ENCODE peak calls at places on chromosomes 11 and 22, in five cellular contexts. One of them, this sample, is unnamed.

GRCh38 chr22:18031670-18032454 is 7.5 kb upstream of the MICAL3 start:
- DNase-seq in left ventricle myocardium inferior: peak
- DNase-seq in psoas muscle: peak
- DNase-seq in right lobe of liver: no peak
- DNase-seq in A549: peak
- DNase-seq in this sample: no peak

GRCh38 chr22:42408815-42409529 is 23.2 kb downstream of the NFAM1 start:
- DNase-seq in psoas muscle: no peak
- DNase-seq in left ventricle myocardium inferior: no peak
- DNase-seq in right lobe of liver: no peak
- DNase-seq in A549: no peak
- DNase-seq in this sample: no peak

GRCh38 chr11:8263109-8263768 is 439 bp downstream of the LMO1 start:
- DNase-seq in right lobe of liver: peak
- DNase-seq in A549: no peak
- DNase-seq in left ventricle myocardium inferior: no peak
- DNase-seq in psoas muscle: no peak
- DNase-seq in this sample: no peak

GRCh38 chr11:84316866-84317560 is 1030.8 kb upstream of the CCDC90B start:
- DNase-seq in A549: no peak
- DNase-seq in right lobe of liver: no peak
- DNase-seq in psoas muscle: no peak
- DNase-seq in left ventricle myocardium inferior: no peak
- DNase-seq in this sample: no peak

GRCh38 chr11:65973439-65974110 is 12.0 kb downstream of the SART1 start:
- DNase-seq in right lobe of liver: no peak
- DNase-seq in A549: no peak
- DNase-seq in left ventricle myocardium inferior: no peak
- DNase-seq in psoas muscle: no peak
- DNase-seq in this sample: no peak

GRCh38 chr11:125176866-125177265 is 12.3 kb downstream of the PKNOX2 start:
- DNase-seq in left ventricle myocardium inferior: no peak
- DNase-seq in right lobe of liver: no peak
- DNase-seq in psoas muscle: no peak
- DNase-seq in A549: no peak
- DNase-seq in this sample: no peak

GRCh38 chr11:114447892-114448291 is 8.6 kb downstream of the REXO2 start:
- DNase-seq in right lobe of liver: no peak
- DNase-seq in psoas muscle: no peak
- DNase-seq in A549: no peak
- DNase-seq in left ventricle myocardium inferior: no peak
- DNase-seq in this sample: no peak

GRCh38 chr11:81995907-81996306 is 737.8 kb downstream of the FAM181B start:
- DNase-seq in left ventricle myocardium inferior: no peak
- DNase-seq in psoas muscle: no peak
- DNase-seq in A549: no peak
- DNase-seq in right lobe of liver: no peak
- DNase-seq in this sample: no peak

GRCh38 chr22:19646383-19646782 is 67.9 kb upstream of the SEPTIN5 start:
- DNase-seq in A549: no peak
- DNase-seq in psoas muscle: no peak
- DNase-seq in right lobe of liver: peak
- DNase-seq in left ventricle myocardium inferior: no peak
- DNase-seq in this sample: no peak

GRCh38 chr11:118145285-118146227 is 7.1 kb downstream of the SCN4B start:
- DNase-seq in right lobe of liver: peak
- DNase-seq in psoas muscle: peak
- DNase-seq in A549: peak
- DNase-seq in left ventricle myocardium inferior: peak
- DNase-seq in this sample: peak

GRCh38 chr11:130646881-130647280 is 198.4 kb downstream of the ADAMTS15 start:
- DNase-seq in right lobe of liver: no peak
- DNase-seq in left ventricle myocardium inferior: no peak
- DNase-seq in psoas muscle: no peak
- DNase-seq in A549: no peak
- DNase-seq in this sample: no peak

GRCh38 chr11:5242933-5243844 is 6.5 kb downstream of the HBG1 start:
- DNase-seq in psoas muscle: no peak
- DNase-seq in left ventricle myocardium inferior: no peak
- DNase-seq in right lobe of liver: no peak
- DNase-seq in A549: no peak
- DNase-seq in this sample: no peak

GRCh38 chr22:45328822-45329535 is 19.2 kb downstream of the FAM118A start:
- DNase-seq in left ventricle myocardium inferior: no peak
- DNase-seq in A549: no peak
- DNase-seq in right lobe of liver: peak
- DNase-seq in psoas muscle: peak
- DNase-seq in this sample: no peak

GRCh38 chr11:68135161-68135560 is 14.0 kb upstream of the CHKA start:
- DNase-seq in left ventricle myocardium inferior: no peak
- DNase-seq in psoas muscle: no peak
- DNase-seq in right lobe of liver: no peak
- DNase-seq in A549: no peak
- DNase-seq in this sample: peak

GRCh38 chr11:66369073-66369894 is 2.3 kb downstream of the SLC29A2 start:
- DNase-seq in right lobe of liver: no peak
- DNase-seq in A549: no peak
- DNase-seq in left ventricle myocardium inferior: no peak
- DNase-seq in psoas muscle: peak
- DNase-seq in this sample: no peak

GRCh38 chr11:116033931-116034553 is 529.8 kb upstream of the CADM1 start:
- DNase-seq in A549: no peak
- DNase-seq in left ventricle myocardium inferior: no peak
- DNase-seq in right lobe of liver: no peak
- DNase-seq in psoas muscle: no peak
- DNase-seq in this sample: no peak

GRCh38 chr11:44988981-44989635 is 38.4 kb upstream of the TP53I11 start:
- DNase-seq in A549: no peak
- DNase-seq in psoas muscle: no peak
- DNase-seq in left ventricle myocardium inferior: no peak
- DNase-seq in right lobe of liver: no peak
- DNase-seq in this sample: no peak

GRCh38 chr22:32309585-32310251 is 47.9 kb upstream of the RFPL3 start:
- DNase-seq in left ventricle myocardium inferior: no peak
- DNase-seq in right lobe of liver: peak
- DNase-seq in psoas muscle: no peak
- DNase-seq in A549: no peak
- DNase-seq in this sample: no peak

GRCh38 chr11:117786099-117786870 is 10.7 kb downstream of the DSCAML1 start:
- DNase-seq in left ventricle myocardium inferior: no peak
- DNase-seq in right lobe of liver: no peak
- DNase-seq in psoas muscle: no peak
- DNase-seq in A549: peak
- DNase-seq in this sample: no peak

GRCh38 chr11:13289081-13289480 is 11.5 kb downstream of the BMAL1 start:
- DNase-seq in A549: peak
- DNase-seq in psoas muscle: no peak
- DNase-seq in left ventricle myocardium inferior: no peak
- DNase-seq in right lobe of liver: no peak
- DNase-seq in this sample: no peak

GRCh38 chr11:2569731-2570210 is 125.0 kb downstream of the KCNQ1 start:
- DNase-seq in A549: no peak
- DNase-seq in psoas muscle: peak
- DNase-seq in left ventricle myocardium inferior: no peak
- DNase-seq in right lobe of liver: no peak
- DNase-seq in this sample: no peak

GRCh38 chr11:11407738-11408084 is 54.7 kb upstream of the CSNK2A3 start:
- DNase-seq in left ventricle myocardium inferior: no peak
- DNase-seq in A549: no peak
- DNase-seq in psoas muscle: no peak
- DNase-seq in right lobe of liver: no peak
- DNase-seq in this sample: no peak

GRCh38 chr22:28788601-28789000 is 11.8 kb downstream of the XBP1 start:
- DNase-seq in psoas muscle: no peak
- DNase-seq in right lobe of liver: no peak
- DNase-seq in left ventricle myocardium inferior: no peak
- DNase-seq in A549: no peak
- DNase-seq in this sample: no peak

GRCh38 chr11:87030458-87031054 is 7.2 kb upstream of the TMEM135 start:
- DNase-seq in left ventricle myocardium inferior: no peak
- DNase-seq in psoas muscle: no peak
- DNase-seq in A549: peak
- DNase-seq in right lobe of liver: no peak
- DNase-seq in this sample: no peak

GRCh38 chr11:16276251-16276650 is 80.1 kb downstream of the SOX6 start:
- DNase-seq in right lobe of liver: no peak
- DNase-seq in A549: no peak
- DNase-seq in left ventricle myocardium inferior: no peak
- DNase-seq in psoas muscle: no peak
- DNase-seq in this sample: no peak

GRCh38 chr11:48384670-48385069 is 18.4 kb upstream of the OR4C5 start:
- DNase-seq in left ventricle myocardium inferior: no peak
- DNase-seq in right lobe of liver: no peak
- DNase-seq in A549: peak
- DNase-seq in psoas muscle: no peak
- DNase-seq in this sample: no peak

GRCh38 chr11:115808351-115808940 is 304.2 kb upstream of the CADM1 start:
- DNase-seq in right lobe of liver: no peak
- DNase-seq in psoas muscle: no peak
- DNase-seq in A549: no peak
- DNase-seq in left ventricle myocardium inferior: no peak
- DNase-seq in this sample: no peak

DNA sequence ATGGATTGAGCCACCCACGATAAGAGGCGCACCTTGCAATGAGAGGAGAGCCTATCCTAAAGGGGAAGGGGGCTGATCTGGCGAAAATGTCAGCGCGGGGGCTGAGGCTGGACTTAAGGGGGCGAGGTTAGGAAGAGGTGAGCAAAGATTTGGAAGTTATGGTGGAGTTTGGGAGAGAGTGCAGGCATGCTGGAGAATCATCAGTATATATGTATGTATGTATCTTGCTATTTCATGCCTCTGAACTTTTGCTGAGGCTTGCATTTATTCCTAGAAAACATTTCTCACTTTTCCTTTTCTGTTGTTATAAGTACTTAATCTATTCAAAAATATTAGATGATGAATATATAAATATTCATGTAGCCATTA is 17.2 kb upstream of the THRSP start:
- DNase-seq in psoas muscle: no peak
- DNase-seq in left ventricle myocardium inferior: no peak
- DNase-seq in A549: no peak
- DNase-seq in right lobe of liver: no peak
- DNase-seq in this sample: no peak
- H3K4me3 ChIP-seq in psoas muscle: peak
- H3K4me3 ChIP-seq in left ventricle myocardium inferior: peak
- H3K4me3 ChIP-seq in A549: no peak
- H3K4me3 ChIP-seq in right lobe of liver: no peak
- H3K4me3 ChIP-seq in this sample: peak

GRCh38 chr11:128536521-128536920 is 50.8 kb downstream of the ETS1 start:
- DNase-seq in right lobe of liver: no peak
- DNase-seq in left ventricle myocardium inferior: no peak
- DNase-seq in psoas muscle: no peak
- DNase-seq in A549: no peak
- DNase-seq in this sample: no peak
- TF ChIP-seq CTCF in right lobe of liver: no peak
- TF ChIP-seq CTCF in left ventricle myocardium inferior: no peak
- TF ChIP-seq CTCF in psoas muscle: no peak
- TF ChIP-seq CTCF in A549: no peak
- TF ChIP-seq CTCF in this sample: no peak

GRCh38 chr11:40387240-40387980 is 1072.0 kb downstream of the LRRC4C start:
- DNase-seq in right lobe of liver: peak
- DNase-seq in left ventricle myocardium inferior: no peak
- DNase-seq in A549: no peak
- DNase-seq in psoas muscle: no peak
- DNase-seq in this sample: no peak
- H3K27ac ChIP-seq in right lobe of liver: peak
- H3K27ac ChIP-seq in left ventricle myocardium inferior: no peak
- H3K27ac ChIP-seq in A549: no peak
- H3K27ac ChIP-seq in psoas muscle: no peak
- H3K27ac ChIP-seq in this sample: no peak

GRCh38 chr11:72718101-72718501 is 34.1 kb downstream of the ARAP1 start:
- DNase-seq in right lobe of liver: no peak
- DNase-seq in psoas muscle: peak
- DNase-seq in A549: no peak
- DNase-seq in left ventricle myocardium inferior: no peak
- DNase-seq in this sample: no peak

GRCh38 chr11:72719144-72719543 is 33.1 kb downstream of the ARAP1 start:
- DNase-seq in left ventricle myocardium inferior: peak
- DNase-seq in psoas muscle: peak
- DNase-seq in A549: no peak
- DNase-seq in right lobe of liver: no peak
- DNase-seq in this sample: no peak

GRCh38 chr11:72716788-72717435 is 35.3 kb downstream of the ARAP1 start:
- DNase-seq in A549: no peak
- DNase-seq in left ventricle myocardium inferior: no peak
- DNase-seq in psoas muscle: peak
- DNase-seq in right lobe of liver: no peak
- DNase-seq in this sample: no peak

GRCh38 chr11:72719551-72719950 is 32.7 kb downstream of the ARAP1 start:
- DNase-seq in right lobe of liver: no peak
- DNase-seq in left ventricle myocardium inferior: no peak
- DNase-seq in A549: no peak
- DNase-seq in psoas muscle: peak
- DNase-seq in this sample: no peak

DNA sequence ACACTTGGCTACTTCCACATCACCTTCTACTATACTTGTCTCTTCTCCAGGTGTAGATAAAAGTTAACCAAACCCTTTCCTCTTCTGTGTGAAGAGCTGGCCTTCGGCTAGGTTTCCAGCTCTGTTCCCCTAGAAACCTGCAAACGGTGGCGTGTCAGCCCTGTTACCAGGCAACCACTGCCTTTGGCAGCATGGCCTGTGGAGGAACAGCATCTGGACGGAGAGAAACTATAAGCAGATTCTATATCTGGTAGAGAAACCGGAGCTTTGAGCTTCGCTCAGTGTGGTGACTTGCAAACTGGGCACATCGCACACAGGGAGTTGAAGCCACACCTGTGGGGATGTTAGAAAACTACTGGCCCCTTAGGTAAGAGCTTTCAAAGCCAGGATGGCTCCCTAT is 35.9 kb downstream of the ARAP1 start:
- DNase-seq in right lobe of liver: no peak
- DNase-seq in psoas muscle: peak
- DNase-seq in left ventricle myocardium inferior: no peak
- DNase-seq in A549: no peak
- DNase-seq in this sample: no peak
- H3K4me3 ChIP-seq in right lobe of liver: no peak
- H3K4me3 ChIP-seq in psoas muscle: no peak
- H3K4me3 ChIP-seq in left ventricle myocardium inferior: no peak
- H3K4me3 ChIP-seq in A549: no peak
- H3K4me3 ChIP-seq in this sample: no peak

GRCh38 chr22:50469377-50470305 is 5.2 kb downstream of the SBF1 start:
- DNase-seq in left ventricle myocardium inferior: peak
- DNase-seq in right lobe of liver: no peak
- DNase-seq in A549: no peak
- DNase-seq in psoas muscle: peak
- DNase-seq in this sample: no peak
- TF ChIP-seq CTCF in left ventricle myocardium inferior: no peak
- TF ChIP-seq CTCF in right lobe of liver: no peak
- TF ChIP-seq CTCF in A549: no peak
- TF ChIP-seq CTCF in psoas muscle: no peak
- TF ChIP-seq CTCF in this sample: no peak

GRCh38 chr11:46291441-46292143 is 14.1 kb downstream of the CREB3L1 start:
- DNase-seq in left ventricle myocardium inferior: no peak
- DNase-seq in A549: no peak
- DNase-seq in psoas muscle: peak
- DNase-seq in right lobe of liver: no peak
- DNase-seq in this sample: no peak
- H3K27ac ChIP-seq in left ventricle myocardium inferior: peak
- H3K27ac ChIP-seq in A549: peak
- H3K27ac ChIP-seq in psoas muscle: no peak
- H3K27ac ChIP-seq in right lobe of liver: no peak
- H3K27ac ChIP-seq in this sample: no peak